ENCODE peak calls at places on chromosomes 6 and 20, in eight cellular contexts. F, A, P, Y, X, Z, R and T are unnamed samples.

GRCh38 chr6:16635810-16636602 is 125.3 kb downstream of the ATXN1 start:
- DNase-seq in F (peak; percentile 87), A (peak; percentile 56), P (no peak), Y (no peak), X (peak; percentile 92), Z (no peak), R (no peak), T (no peak)

GRCh38 chr20:59564171-59564570 is 40.2 kb upstream of the PHACTR3 start:
- DNase-seq in F (no peak), A (no peak), P (no peak), Y (no peak), X (no peak), Z (no peak), R (no peak), T (no peak)

GRCh38 chr6:113644861-113645575 is 212.1 kb upstream of the MARCKS start:
- DNase-seq in F (peak; percentile 99), A (peak; percentile 56), P (no peak), Y (no peak), X (peak; percentile 99), Z (no peak), R (no peak), T (no peak)

GRCh38 chr20:10276886-10277580 is 58.4 kb downstream of the SNAP25 start:
- DNase-seq in F (no peak), A (no peak), P (no peak), Y (no peak), X (no peak), Z (no peak), R (no peak), T (no peak)

GRCh38 chr6:90369024-90369519 is 72.4 kb upstream of the BACH2 start:
- DNase-seq in F (peak; percentile 100), A (peak; percentile 98), P (peak; percentile 34), Y (peak; percentile 91), X (peak; percentile 100), Z (peak; percentile 93), R (no peak), T (no peak)

GRCh38 chr6:134517145-134517658 is 199.3 kb upstream of the SGK1 start:
- DNase-seq in F (peak; percentile 83), A (no peak), P (peak; percentile 50), Y (peak; percentile 91), X (peak; percentile 86), Z (peak; percentile 64), R (no peak), T (peak; percentile 73)

GRCh38 chr20:23285536-23285935 is 65.1 kb upstream of the NXT1 start:
- DNase-seq in F (no peak), A (no peak), P (no peak), Y (no peak), X (no peak), Z (no peak), R (no peak), T (no peak)

GRCh38 chr6:113526553-113526952 is 330.6 kb upstream of the MARCKS start:
- DNase-seq in F (no peak), A (peak; percentile 7), P (no peak), Y (no peak), X (no peak), Z (no peak), R (no peak), T (no peak)

GRCh38 chr6:7138921-7139358 is 31.2 kb downstream of the RREB1 start:
- DNase-seq in F (no peak), A (no peak), P (peak; percentile 43), Y (no peak), X (no peak), Z (peak; percentile 58), R (no peak), T (no peak)

GRCh38 chr6:32158052-32158451 is 4.1 kb downstream of the PPT2 start:
- DNase-seq in F (no peak), A (no peak), P (no peak), Y (no peak), X (no peak), Z (no peak), R (no peak), T (no peak)

GRCh38 chr6:32154514-32155161 is 697 bp downstream of the PPT2 start:
- DNase-seq in F (peak; percentile 48), A (no peak), P (peak; percentile 84), Y (peak; percentile 60), X (peak; percentile 60), Z (peak; percentile 90), R (peak; percentile 75), T (no peak)

GRCh38 chr6:32153835-32154513 is at the start of gene PPT2:
- DNase-seq in F (peak; percentile 87), A (no peak), P (peak; percentile 93), Y (peak; percentile 97), X (peak; percentile 92), Z (peak; percentile 94), R (peak; percentile 93), T (no peak)

GRCh38 chr6:32153252-32153834 is 598 bp upstream of the PPT2 start:
- DNase-seq in F (peak; percentile 33), A (no peak), P (peak; percentile 70), Y (no peak), X (peak; percentile 52), Z (peak; percentile 81), R (no peak), T (no peak)

DNA sequence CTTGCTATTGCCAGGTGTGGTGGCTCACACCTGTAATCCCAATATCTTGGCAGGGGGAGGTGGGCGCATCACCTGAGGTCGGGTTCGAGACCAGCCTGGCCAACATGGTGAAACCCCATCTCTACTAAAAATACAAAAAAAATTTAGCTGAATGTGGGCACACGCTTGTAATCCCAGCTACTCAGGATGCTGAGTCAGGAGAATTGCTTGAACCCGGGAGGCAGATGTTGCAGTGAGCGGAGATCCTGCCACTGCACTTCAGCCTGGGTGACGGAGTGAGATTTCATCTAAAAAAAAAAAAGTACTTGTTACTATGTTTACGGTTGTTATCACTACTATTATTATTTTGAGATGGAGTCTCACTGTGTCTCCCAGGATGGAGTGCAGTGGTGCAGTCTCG is 3.0 kb downstream of the PPT2 start:
- DNase-seq in F (no peak), A (no peak), P (no peak), Y (no peak), X (no peak), Z (no peak), R (no peak), T (no peak)
- TF ChIP-seq EZH2 in F (no peak), A (no peak), P (no peak), Y (no peak), X (no peak), Z (no peak), R (no peak), T (no peak)

DNA sequence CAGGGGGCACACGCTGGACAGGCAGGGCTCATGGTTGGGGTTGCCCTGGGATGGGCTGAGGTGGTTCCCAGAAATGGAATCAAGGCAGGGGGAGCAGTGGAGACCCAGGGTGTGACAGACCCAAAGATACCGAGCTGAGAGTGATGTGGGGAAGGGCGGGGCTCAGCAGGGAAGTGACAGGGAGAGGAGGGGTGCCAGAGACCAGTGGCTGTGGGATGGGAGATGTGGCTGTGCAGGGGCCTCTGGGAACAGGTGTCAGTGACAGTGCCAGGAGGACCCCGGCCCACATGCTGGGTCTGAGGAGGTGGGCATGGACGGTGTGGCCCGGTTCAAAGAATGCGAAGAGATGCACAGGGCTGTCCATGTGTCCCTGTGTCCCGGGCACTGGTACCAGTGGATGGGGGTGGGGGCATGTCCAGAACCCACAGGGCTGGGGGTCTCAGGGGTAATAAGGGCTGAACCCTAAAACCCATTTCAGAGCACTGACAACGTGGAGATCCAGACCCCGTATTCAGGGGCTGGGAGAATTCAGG is 1.0 kb downstream of the CABLES2 start:
- DNase-seq in F (no peak), A (no peak), P (no peak), Y (no peak), X (no peak), Z (no peak), R (no peak), T (no peak)
- H3K27ac ChIP-seq in F (no peak overlapping the region), A (no peak overlapping the region), P (no peak overlapping the region), Y (peak overlapping the region; percentile 57), X (no peak overlapping the region), Z (no peak overlapping the region), R (peak overlapping the region; percentile 83), T (no peak overlapping the region)

GRCh38 chr20:63493563-63494020 is 5.3 kb downstream of the EEF1A2 start:
- DNase-seq in F (no peak), A (no peak), P (no peak), Y (no peak), X (no peak), Z (no peak), R (no peak), T (no peak)
- H3K36me3 ChIP-seq in F (no peaks in the 10 kb centered on the region), A (no peaks in the 10 kb centered on the region), P (no peaks in the 10 kb centered on the region), Y (no peaks in the 10 kb centered on the region), X (no peaks in the 10 kb centered on the region), Z (no peaks in the 10 kb centered on the region), R (no peaks in the 10 kb centered on the region), T (no peaks in the 10 kb centered on the region)

DNA sequence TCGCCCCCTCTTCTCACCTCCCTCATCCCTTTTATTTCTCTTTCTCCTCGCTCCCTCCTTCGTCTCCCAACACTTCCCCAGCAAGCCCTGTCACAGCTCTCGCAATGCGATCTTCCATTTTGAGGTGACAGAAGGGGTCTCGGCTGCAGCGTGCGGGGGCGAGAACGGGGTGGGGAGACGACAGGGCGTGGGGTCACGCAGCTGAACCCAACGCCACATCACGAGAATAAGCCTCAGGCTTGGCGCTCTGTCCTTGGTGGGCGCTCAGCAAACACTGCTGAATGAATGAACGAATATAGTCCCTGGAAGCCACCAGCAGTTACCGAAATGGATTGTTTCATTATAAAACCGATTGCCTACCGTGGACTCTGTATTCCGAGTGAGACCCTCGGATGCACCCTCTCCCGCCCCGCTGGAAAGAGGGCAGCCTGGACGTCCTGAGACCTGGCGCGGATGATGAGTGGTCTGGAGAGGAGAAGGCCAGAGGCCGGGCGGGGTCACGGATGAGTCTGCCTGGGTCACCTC is 3.9 kb downstream of the NRN1 start:
- DNase-seq in F (no peak), A (no peak), P (peak; percentile 34), Y (no peak), X (no peak), Z (no peak), R (no peak), T (no peak)
- TF ChIP-seq EZH2 in F (peak; percentile 11), A (no peak), P (peak; percentile 70), Y (no peak), X (peak; percentile 76), Z (peak; percentile 36), R (no peak), T (no peak)

GRCh38 chr6:144402750-144403149 is 117.6 kb downstream of the UTRN start:
- DNase-seq in F (no peak), A (no peak), P (no peak), Y (no peak), X (no peak), Z (no peak), R (no peak), T (no peak)
- H3K27ac ChIP-seq in F (no peak overlapping the region), A (no peak overlapping the region), P (no peak overlapping the region), Y (no peak overlapping the region), X (no peak overlapping the region), Z (no peak overlapping the region), R (no peak overlapping the region), T (no peak overlapping the region)